ENCODE peak calls at places on chromosomes 12 and 14, in eight cellular contexts. D, I, F, X, O, R, E and S are unnamed samples.

GRCh38 chr12:64459388-64460024 is 7.6 kb downstream of the TBK1 start:
- DNase-seq in D (no peak), I (peak), F (no peak), X (peak), O (no peak), R (no peak), E (no peak), S (peak)

GRCh38 chr12:121918679-121919038 is 267 bp downstream of the CFAP251 start:
- DNase-seq in D (no peak), I (no peak), F (no peak), X (no peak), O (no peak), R (no peak), E (no peak), S (no peak)

GRCh38 chr14:79278798-79279644 is 932.3 kb downstream of the DIO2 start:
- DNase-seq in D (no peak), I (no peak), F (peak), X (no peak), O (peak), R (peak), E (no peak), S (peak)

GRCh38 chr14:74562515-74563232 is 49.4 kb downstream of the LTBP2 start:
- DNase-seq in D (no peak), I (no peak), F (no peak), X (no peak), O (no peak), R (no peak), E (no peak), S (peak)

GRCh38 chr14:24058260-24058950 is 6.6 kb downstream of the CARMIL3 start:
- DNase-seq in D (peak), I (peak), F (peak), X (peak), O (peak), R (peak), E (peak), S (peak)

GRCh38 chr12:1878214-1878613 is 40.2 kb downstream of the CACNA2D4 start:
- DNase-seq in D (no peak), I (no peak), F (no peak), X (no peak), O (no peak), R (no peak), E (no peak), S (no peak)

GRCh38 chr12:62865860-62866407 is 69.0 kb downstream of the PPM1H start:
- DNase-seq in D (no peak), I (no peak), F (no peak), X (no peak), O (no peak), R (no peak), E (no peak), S (no peak)

GRCh38 chr14:72608391-72609204 is 285.3 kb downstream of the DPF3 start:
- DNase-seq in D (no peak), I (no peak), F (no peak), X (no peak), O (no peak), R (no peak), E (no peak), S (peak)

GRCh38 chr14:61662437-61663311 is 32.6 kb upstream of the HIF1A start:
- DNase-seq in D (no peak), I (peak), F (peak), X (peak), O (no peak), R (no peak), E (peak), S (peak)

GRCh38 chr12:102067574-102068258 is 5.9 kb upstream of the WASHC3 start:
- DNase-seq in D (no peak), I (no peak), F (no peak), X (no peak), O (no peak), R (no peak), E (no peak), S (peak)

GRCh38 chr14:23294734-23295561 is 7.7 kb downstream of the PPP1R3E start:
- DNase-seq in D (peak), I (peak), F (peak), X (peak), O (peak), R (no peak), E (peak), S (peak)

GRCh38 chr12:55060470-55060869 is 40.7 kb downstream of the NEUROD4 start:
- DNase-seq in D (no peak), I (no peak), F (peak), X (no peak), O (no peak), R (no peak), E (no peak), S (peak)